ENCODE peak calls at places on chromosome 16, in ten cellular contexts. S, W, G, A, Q, B, M, N, V and E are unnamed samples.

GRCh38 chr16:79381552-79382042 is 218.9 kb downstream of the MAF start:
- DNase-seq in S (no peak), Q (no peak), G (no peak), W (no peak), M (no peak), V (no peak), B (no peak), A (no peak), N (no peak), E (no peak)

GRCh38 chr16:79297805-79298204 is 302.7 kb downstream of the MAF start:
- DNase-seq in W (no peak), S (no peak), B (no peak), N (no peak), M (no peak), Q (no peak), V (no peak), A (peak; percentile 40), G (no peak), E (no peak)

GRCh38 chr16:84700518-84701277 is 898 bp downstream of the USP10 start:
- DNase-seq in S (peak; percentile 57), N (peak; percentile 41), A (no peak), Q (peak; percentile 12), W (no peak), V (no peak), M (no peak), B (peak; percentile 17), G (no peak), E (no peak)

GRCh38 chr16:86591270-86591669 is 12.9 kb downstream of the FOXL1 start:
- DNase-seq in S (no peak), G (no peak), W (no peak), B (no peak), V (no peak), N (no peak), M (no peak), Q (no peak), A (no peak), E (no peak)

GRCh38 chr16:61936522-61936921 is 99.7 kb downstream of the CDH8 start:
- DNase-seq in Q (no peak), V (no peak), S (no peak), B (no peak), N (no peak), G (no peak), M (no peak), A (no peak), W (no peak), E (no peak)

GRCh38 chr16:85651822-85652430 is 36.8 kb downstream of the GINS2 start:
- DNase-seq in Q (no peak), N (no peak), M (no peak), A (no peak), W (no peak), B (no peak), S (no peak), V (no peak), G (no peak), E (no peak)

GRCh38 chr16:65509172-65509571 is 387.3 kb upstream of the CDH11 start:
- DNase-seq in S (no peak), M (no peak), W (no peak), Q (no peak), G (no peak), V (no peak), A (no peak), N (no peak), B (no peak), E (no peak)

GRCh38 chr16:83403751-83404150 is 404.0 kb upstream of the HSBP1 start:
- DNase-seq in G (no peak), A (no peak), M (no peak), W (no peak), S (peak; percentile 83), V (peak; percentile 47), B (no peak), N (no peak), Q (no peak), E (no peak)

GRCh38 chr16:4702466-4702808 is 9.1 kb downstream of the NUDT16L1 start:
- DNase-seq in W (no peak), G (no peak), N (no peak), A (no peak), M (no peak), B (no peak), V (no peak), Q (no peak), S (no peak), E (no peak)

GRCh38 chr16:2526135-2526534 is 5.1 kb downstream of the CEMP1 start:
- DNase-seq in N (no peak), S (no peak), V (no peak), M (no peak), W (no peak), A (no peak), Q (no peak), B (no peak), G (no peak), E (no peak)

GRCh38 chr16:28589930-28590329 is 6.9 kb downstream of the SULT1A2 start:
- DNase-seq in V (no peak), Q (no peak), G (no peak), W (no peak), S (no peak), B (no peak), A (no peak), M (no peak), N (no peak), E (no peak)

GRCh38 chr16:57380671-57381462 is 8.6 kb downstream of the CX3CL1 start:
- DNase-seq in A (peak; percentile 22), W (no peak), G (no peak), B (no peak), S (peak; percentile 16), M (no peak), V (no peak), N (no peak), Q (no peak), E (no peak)

GRCh38 chr16:85819711-85820110 is 20.2 kb downstream of the COX4I1 start:
- DNase-seq in V (no peak), M (no peak), A (no peak), S (no peak), B (no peak), W (no peak), N (no peak), Q (no peak), G (no peak), E (no peak)

GRCh38 chr16:87828071-87828971 is 41.0 kb downstream of the SLC7A5 start:
- DNase-seq in B (no peak), G (no peak), A (no peak), Q (no peak), N (no peak), V (no peak), W (no peak), S (no peak), M (no peak), E (no peak)

GRCh38 chr16:72985148-72985882 is 62.6 kb downstream of the ZFHX3 start:
- DNase-seq in Q (no peak), M (no peak), N (no peak), B (no peak), V (peak; percentile 95), S (peak; percentile 57), A (no peak), G (no peak), W (no peak), E (no peak)

GRCh38 chr16:53821957-53822625 is 118.1 kb downstream of the FTO start:
- DNase-seq in A (no peak), Q (no peak), W (no peak), V (peak; percentile 63), B (no peak), N (no peak), S (peak; percentile 80), G (no peak), M (no peak), E (no peak)

GRCh38 chr16:54655171-54655590 is 275.5 kb upstream of the IRX5 start:
- DNase-seq in W (no peak), V (no peak), B (no peak), Q (no peak), M (peak; percentile 52), S (peak; percentile 11), A (no peak), G (no peak), N (no peak), E (no peak)

GRCh38 chr16:85921026-85921425 is 22.1 kb downstream of the IRF8 start:
- DNase-seq in W (no peak), Q (no peak), S (no peak), N (no peak), B (no peak), G (no peak), V (no peak), M (no peak), A (no peak), E (no peak)

GRCh38 chr16:21653571-21653970 is 1.2 kb upstream of the IGSF6 start:
- DNase-seq in M (no peak), S (no peak), V (no peak), A (no peak), Q (no peak), W (no peak), N (no peak), G (no peak), B (no peak), E (no peak)

GRCh38 chr16:49472598-49472997 is 99.0 kb downstream of the C16orf78 start:
- DNase-seq in G (no peak), V (no peak), B (no peak), M (peak; percentile 45), S (no peak), N (peak; percentile 7), Q (no peak), W (no peak), A (no peak), E (no peak)

GRCh38 chr16:66695935-66696668 is 441 bp downstream of the CMTM4 start:
- DNase-seq in G (no peak), Q (peak; percentile 9), N (peak; percentile 23), B (no peak), M (peak; percentile 79), S (no peak), V (no peak), W (no peak), A (peak; percentile 45), E (no peak)